ENCODE peak calls at places on chromosomes 6 and 20, in four cellular contexts. C, Q, T and B are unnamed samples.

GRCh38 chr6:56223995-56224394 is 23.4 kb downstream of the COL21A1 start:
- DNase-seq in C (peak; percentile 60), T (no peak), Q (no peak), B (no peak)

GRCh38 chr20:59988141-59988540 is 29.9 kb downstream of the CDH26 start:
- DNase-seq in C (peak; percentile 92), T (no peak), Q (no peak), B (peak; percentile 97)

GRCh38 chr6:131755597-131755996 is 44.8 kb upstream of the CTAGE9 start:
- DNase-seq in T (no peak), Q (no peak), C (no peak), B (no peak)

GRCh38 chr6:16546851-16547250 is 214.4 kb downstream of the ATXN1 start:
- DNase-seq in T (no peak), Q (no peak), C (no peak), B (no peak)

GRCh38 chr6:35719830-35720733 is 16.8 kb upstream of the ARMC12 start:
- DNase-seq in T (peak; percentile 87), C (no peak), Q (no peak), B (no peak)

GRCh38 chr20:43300887-43301286 is 111.2 kb upstream of the PTPRT start:
- DNase-seq in C (no peak), T (no peak), Q (no peak), B (no peak)

GRCh38 chr20:44209691-44210421 is 715 bp downstream of the OSER1 start:
- DNase-seq in T (no peak), Q (no peak), C (no peak), B (no peak)

GRCh38 chr6:63527658-63528514 is 44.4 kb upstream of the LOC128125822 start:
- DNase-seq in C (peak; percentile 94), Q (no peak), T (no peak), B (peak; percentile 71)

GRCh38 chr6:99467509-99468106 is 42.5 kb upstream of the PNISR start:
- DNase-seq in T (no peak), C (peak; percentile 43), Q (no peak), B (no peak)

GRCh38 chr6:125995972-125996580 is 9.7 kb downstream of the TRMT11 start:
- DNase-seq in T (peak; percentile 75), Q (peak; percentile 52), C (peak; percentile 78), B (peak; percentile 72)

GRCh38 chr6:44789790-44790189 is 402.3 kb downstream of the CDC5L start:
- DNase-seq in Q (no peak), T (no peak), C (no peak), B (no peak)

GRCh38 chr6:14966902-14967711 is 278.8 kb upstream of the JARID2 start:
- DNase-seq in T (no peak), C (no peak), Q (no peak), B (no peak)
- TF ChIP-seq CTCF in T (no peak), C (no peak), Q (no peak), B (no peak)

DNA sequence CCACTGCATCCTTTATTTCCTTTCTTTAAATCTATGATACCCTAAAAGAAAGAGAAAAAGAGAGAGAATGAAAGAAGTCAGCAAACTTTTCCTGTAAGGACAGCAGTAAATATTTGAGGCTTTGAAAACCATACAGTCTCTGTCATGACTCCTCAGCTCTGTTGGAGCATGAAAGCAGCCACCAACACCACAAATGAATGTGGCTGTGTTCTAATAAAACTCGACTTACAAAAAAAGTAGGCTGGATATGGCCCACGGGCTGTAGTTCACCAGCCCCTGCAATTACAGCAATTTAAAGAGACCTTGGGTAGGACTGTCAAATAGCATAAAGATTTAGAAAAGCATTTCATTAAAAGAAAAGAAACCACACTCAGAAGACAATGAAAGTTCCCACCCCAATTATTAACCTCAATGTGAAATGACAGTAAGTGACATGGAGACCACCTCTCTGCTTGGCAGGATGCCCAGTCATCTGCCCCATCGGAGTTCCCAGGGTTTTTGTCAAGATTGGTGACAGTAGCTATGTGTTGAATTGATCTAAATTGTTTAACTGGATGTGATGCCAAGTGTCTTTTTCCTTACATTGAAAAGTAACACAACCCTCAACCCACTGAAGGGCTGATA is 50.9 kb downstream of the TNFRSF21 start:
- DNase-seq in C (no peak), Q (no peak), T (no peak), B (no peak)
- TF ChIP-seq CTCF in C (no peak), Q (no peak), T (no peak), B (no peak)

DNA sequence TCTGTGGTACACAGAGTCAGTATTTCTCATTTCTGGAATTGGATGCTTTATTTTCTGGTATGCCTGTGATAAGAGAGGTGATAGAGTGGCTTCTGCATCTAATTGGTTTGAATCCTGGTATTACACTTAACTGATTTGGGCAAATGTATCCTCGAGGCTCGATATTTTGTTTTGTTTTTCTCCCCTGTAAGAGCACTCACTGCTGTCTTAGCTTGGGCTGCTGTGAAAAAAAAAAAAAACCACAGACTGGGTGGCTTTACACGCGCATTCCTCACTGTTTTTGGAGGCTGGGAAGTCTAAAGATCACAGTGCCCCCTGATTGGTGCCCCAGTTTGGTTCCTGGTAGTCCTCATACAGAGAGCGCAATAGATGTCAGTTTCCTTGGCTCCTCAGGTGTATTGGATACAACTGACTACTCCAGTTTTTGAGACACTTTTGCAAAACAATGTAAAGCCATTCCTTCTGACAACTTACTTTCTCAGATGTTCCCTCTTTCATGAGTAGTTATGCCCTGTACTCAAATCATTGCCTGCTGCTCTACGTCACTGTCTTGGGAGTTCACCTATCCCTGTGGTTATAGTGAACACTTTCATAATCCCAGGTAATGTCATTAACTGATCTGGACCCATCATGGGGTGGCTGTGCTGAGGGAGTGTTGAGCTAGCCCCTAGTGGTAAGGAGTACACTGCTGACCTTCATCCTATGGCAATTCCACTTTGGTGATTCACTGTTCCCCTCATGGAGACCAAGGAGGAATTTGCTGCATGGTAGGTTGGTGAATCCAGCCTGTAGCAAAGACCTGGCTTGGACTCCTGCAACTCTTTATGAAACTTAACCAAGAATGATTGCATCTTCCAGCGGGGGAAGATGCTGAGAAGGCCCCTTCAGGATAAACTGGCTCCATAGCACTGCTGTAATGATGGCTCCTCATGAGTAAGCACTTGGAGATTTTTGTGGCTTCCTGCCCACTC is 3.5 kb upstream of the ACAT2 start:
- DNase-seq in Q (no peak), C (peak; percentile 19), T (no peak), B (no peak)
- TF ChIP-seq CTCF in Q (no peak), C (no peak), T (no peak), B (no peak)

DNA sequence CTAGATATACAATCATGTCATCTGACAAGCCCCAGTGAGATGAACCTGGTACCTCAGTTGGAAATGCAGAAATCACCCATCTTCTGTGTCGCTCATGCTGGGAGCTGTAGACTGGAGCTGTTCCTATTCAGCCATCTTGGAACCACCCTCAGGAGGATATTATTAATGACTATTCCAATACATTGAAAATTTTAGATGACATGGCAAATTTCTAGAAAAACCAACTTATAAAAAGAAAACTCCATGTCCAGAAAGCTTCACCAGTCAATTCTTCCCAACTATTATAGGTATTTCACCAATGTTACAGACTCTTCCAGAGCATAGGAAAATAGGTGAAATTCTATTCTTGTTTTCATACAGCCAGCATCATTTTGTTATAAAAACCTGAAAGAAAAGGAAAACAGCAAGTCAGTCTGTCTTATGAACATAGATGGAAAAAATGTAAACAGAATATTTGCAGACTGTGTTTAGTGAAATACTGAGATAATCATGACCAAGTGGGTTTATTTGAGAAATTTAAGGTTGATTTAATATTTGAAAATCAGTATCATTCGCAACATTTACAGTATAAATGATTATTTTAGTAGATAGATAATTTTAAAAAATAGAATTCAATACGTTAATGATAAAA is 43.3 kb downstream of the ATRN start:
- DNase-seq in T (no peak), Q (no peak), C (no peak), B (no peak)
- TF ChIP-seq CTCF in T (no peak), Q (no peak), C (no peak), B (no peak)

GRCh38 chr6:9250852-9251251 is 815.5 kb upstream of the SLC35B3 start:
- DNase-seq in Q (no peak), C (peak; percentile 41), T (no peak), B (peak; percentile 55)
- TF ChIP-seq CTCF in Q (no peak), C (peak; percentile 74), T (no peak), B (peak; percentile 30)